ENCODE peak calls at places on chromosomes 5 and 9, in five cellular contexts. G is dorsolateral prefrontal cortex, Y is tibial artery, B is fibroblast of the aortic adventitia, X is cardiac fibroblast. S is an unnamed sample.

GRCh38 chr9:77440057-77440456 is 208.1 kb downstream of the GNA14 start:
- DNase-seq in X (no peak), Y (no peak), B (peak), G (no peak), S (no peak)

GRCh38 chr5:14358536-14358935 is 215.4 kb downstream of the TRIO start:
- DNase-seq in G (no peak), X (no peak), Y (no peak), B (no peak), S (no peak)

GRCh38 chr5:96706433-96707111 is 44.4 kb downstream of the CAST start:
- DNase-seq in B (no peak), G (no peak), X (no peak), Y (no peak), S (no peak)

GRCh38 chr5:80976985-80977384 is 16.8 kb downstream of the RASGRF2 start:
- DNase-seq in Y (no peak), G (no peak), X (peak), B (no peak), S (no peak)

GRCh38 chr9:89095755-89096154 is 82.9 kb downstream of the SHC3 start:
- DNase-seq in Y (no peak), B (no peak), G (peak), X (peak), S (no peak)

GRCh38 chr5:94967525-94967924 is 317.4 kb downstream of the MCTP1 start:
- DNase-seq in Y (no peak), X (no peak), B (no peak), G (no peak), S (no peak)

GRCh38 chr9:69186841-69187611 is 12.9 kb downstream of the TJP2 start:
- DNase-seq in Y (no peak), G (no peak), B (peak), X (peak), S (peak)

GRCh38 chr5:38249812-38250211 is 8.5 kb upstream of the EGFLAM start:
- DNase-seq in Y (no peak), X (no peak), G (no peak), B (no peak), S (no peak)

GRCh38 chr5:68315679-68316271 is 100.2 kb downstream of the PIK3R1 start:
- DNase-seq in B (no peak), X (no peak), Y (no peak), G (no peak), S (no peak)

GRCh38 chr5:149658299-149658698 is 71.8 kb upstream of the PPARGC1B start:
- DNase-seq in B (no peak), X (no peak), Y (no peak), G (no peak), S (no peak)

GRCh38 chr9:89311346-89312153 is 555 bp downstream of the CKS2 start:
- DNase-seq in X (peak), Y (no peak), G (no peak), B (peak), S (no peak)

GRCh38 chr5:72063219-72063819 is 44.0 kb upstream of the MAP1B start:
- DNase-seq in X (peak), Y (no peak), B (peak), G (no peak), S (peak)

GRCh38 chr5:40437452-40437861 is 242.3 kb upstream of the PTGER4 start:
- DNase-seq in B (peak), X (peak), G (no peak), Y (no peak), S (peak)

GRCh38 chr5:125050926-125051325 is 304.5 kb upstream of the ZNF608 start:
- DNase-seq in X (no peak), Y (no peak), G (no peak), B (no peak), S (no peak)

GRCh38 chr9:7368410-7369292 is 430.9 kb downstream of the DMAC1 start:
- DNase-seq in G (no peak), X (peak), Y (no peak), B (peak), S (peak)

GRCh38 chr9:93082841-93083411 is 13.1 kb upstream of the CARD19 start:
- DNase-seq in G (peak), B (no peak), Y (peak), X (no peak), S (no peak)

GRCh38 chr5:152542741-152543140 is 137.7 kb upstream of the NMUR2 start:
- DNase-seq in X (peak), G (no peak), B (no peak), Y (no peak), S (peak)

GRCh38 chr5:17400724-17401508 is 97.1 kb upstream of the TAF11L2 start:
- DNase-seq in X (no peak), B (no peak), Y (no peak), G (no peak), S (no peak)

GRCh38 chr5:43281840-43282658 is 31.2 kb downstream of the HMGCS1 start:
- DNase-seq in Y (no peak), G (no peak), B (peak), X (peak), S (peak)

GRCh38 chr9:38384990-38385848 is 7.3 kb upstream of the ALDH1B1 start:
- DNase-seq in B (no peak), X (no peak), Y (no peak), G (no peak), S (no peak)

GRCh38 chr5:172095368-172095960 is 89.0 kb upstream of the FBXW11 start:
- DNase-seq in Y (no peak), G (peak), B (no peak), X (no peak), S (no peak)

GRCh38 chr5:132237141-132237540 is 9.5 kb upstream of the P4HA2 start:
- DNase-seq in B (no peak), G (peak), Y (peak), X (no peak), S (no peak)

GRCh38 chr5:56525117-56525516 is 290.2 kb upstream of the MAP3K1 start:
- DNase-seq in G (no peak), X (peak), Y (no peak), B (no peak), S (peak)

GRCh38 chr9:17793713-17794622 is 215.1 kb downstream of the SH3GL2 start:
- DNase-seq in G (peak), X (peak), Y (no peak), B (peak), S (peak)

GRCh38 chr9:81470864-81471263 is 218.5 kb downstream of the TLE1 start:
- DNase-seq in Y (no peak), G (no peak), B (peak), X (no peak), S (no peak)

GRCh38 chr9:120531683-120532300 is 48.2 kb downstream of the CDK5RAP2 start:
- DNase-seq in G (no peak), B (peak), Y (no peak), X (peak), S (peak)

GRCh38 chr5:9903806-9904205 is 273.7 kb upstream of the TAS2R1 start:
- DNase-seq in X (peak), B (peak), Y (no peak), G (no peak), S (peak)

GRCh38 chr5:158410976-158411375 is 552.0 kb upstream of the CLINT1 start:
- DNase-seq in B (peak), X (no peak), Y (no peak), G (no peak), S (no peak)

GRCh38 chr9:88953401-88954029 is 37.8 kb upstream of the S1PR3 start:
- DNase-seq in X (peak), Y (no peak), G (no peak), B (peak), S (peak)

GRCh38 chr9:110807956-110808598 is 139.5 kb downstream of the MUSK start:
- DNase-seq in X (no peak), G (no peak), B (no peak), Y (no peak), S (no peak)

GRCh38 chr5:54703568-54704255 is 186.2 kb downstream of the SNX18 start:
- DNase-seq in B (no peak), Y (no peak), G (no peak), X (no peak), S (no peak)

GRCh38 chr9:20884985-20885593 is 146.4 kb downstream of the HACD4 start:
- DNase-seq in B (peak), Y (peak), G (peak), X (peak), S (peak)

GRCh38 chr5:129063483-129064136 is 30.9 kb upstream of the ISOC1 start:
- DNase-seq in B (peak), G (no peak), X (peak), Y (no peak), S (peak)

GRCh38 chr5:133662578-133662977 is 50.2 kb upstream of the FSTL4 start:
- DNase-seq in Y (no peak), B (no peak), G (no peak), X (no peak), S (no peak)
- H3K4me3 ChIP-seq in Y (no peak), B (no peak), G (no peak), X (no peak), S (no peak)

DNA sequence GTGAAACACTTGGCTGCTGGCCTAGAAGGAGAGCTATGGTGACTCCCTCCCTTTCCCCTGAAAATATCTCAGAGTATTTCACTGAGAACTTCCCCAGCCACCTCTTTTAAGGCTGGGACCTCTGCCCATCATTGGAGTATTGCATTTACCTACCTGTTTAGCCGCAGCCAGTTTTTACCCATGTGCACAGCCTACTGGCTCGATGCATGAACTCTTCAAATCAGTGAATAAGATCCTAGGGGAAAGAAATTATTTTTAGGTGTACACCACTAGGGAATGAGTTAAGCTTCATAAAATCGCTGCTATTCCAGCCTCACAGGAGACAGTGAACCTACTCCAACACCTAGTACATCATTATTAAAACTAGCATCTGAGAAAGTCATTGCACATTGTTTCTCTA is 16.8 kb upstream of the FAM174A start:
- DNase-seq in G (no peak), X (no peak), B (no peak), Y (no peak), S (no peak)
- TF ChIP-seq CTCF in G (no peak), X (no peak), B (no peak), Y (no peak), S (no peak)

DNA sequence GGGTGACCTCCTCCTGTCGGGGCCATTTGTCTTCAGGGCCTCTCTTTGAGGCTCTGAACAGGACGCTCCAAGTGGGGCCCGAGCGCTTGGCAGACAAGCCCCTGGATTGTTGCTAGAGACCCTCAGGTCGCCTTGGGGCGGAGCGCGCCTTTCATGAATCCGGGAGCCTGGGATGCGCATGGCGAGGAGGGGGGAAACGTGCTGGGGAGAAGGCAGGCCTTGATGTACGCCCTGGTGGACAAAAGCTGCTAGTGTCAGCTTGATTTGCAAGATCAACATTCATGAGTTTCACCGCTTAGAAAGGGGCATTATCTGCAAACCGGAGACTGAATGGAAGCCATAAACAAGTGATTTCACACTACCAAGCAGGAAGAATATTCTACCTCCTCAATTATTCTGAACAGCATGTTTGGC is 226.3 kb downstream of the SMARCA2 start:
- DNase-seq in Y (no peak), X (peak), B (no peak), G (peak), S (peak)
- H3K4me3 ChIP-seq in Y (peak), X (peak), B (peak), G (peak), S (peak)

GRCh38 chr9:136117291-136118060 is 1.2 kb downstream of the TMEM250 start:
- DNase-seq in X (peak), G (no peak), B (peak), Y (no peak), S (peak)

GRCh38 chr9:136119259-136120118 is 814 bp upstream of the TMEM250 start:
- DNase-seq in Y (no peak), B (peak), X (peak), G (no peak), S (peak)

GRCh38 chr9:136120119-136120393 is 1.4 kb upstream of the TMEM250 start:
- DNase-seq in B (no peak), Y (no peak), X (no peak), G (no peak), S (no peak)

GRCh38 chr9:136118061-136118366 is 661 bp downstream of the TMEM250 start:
- DNase-seq in G (no peak), X (peak), Y (no peak), B (no peak), S (no peak)

DNA sequence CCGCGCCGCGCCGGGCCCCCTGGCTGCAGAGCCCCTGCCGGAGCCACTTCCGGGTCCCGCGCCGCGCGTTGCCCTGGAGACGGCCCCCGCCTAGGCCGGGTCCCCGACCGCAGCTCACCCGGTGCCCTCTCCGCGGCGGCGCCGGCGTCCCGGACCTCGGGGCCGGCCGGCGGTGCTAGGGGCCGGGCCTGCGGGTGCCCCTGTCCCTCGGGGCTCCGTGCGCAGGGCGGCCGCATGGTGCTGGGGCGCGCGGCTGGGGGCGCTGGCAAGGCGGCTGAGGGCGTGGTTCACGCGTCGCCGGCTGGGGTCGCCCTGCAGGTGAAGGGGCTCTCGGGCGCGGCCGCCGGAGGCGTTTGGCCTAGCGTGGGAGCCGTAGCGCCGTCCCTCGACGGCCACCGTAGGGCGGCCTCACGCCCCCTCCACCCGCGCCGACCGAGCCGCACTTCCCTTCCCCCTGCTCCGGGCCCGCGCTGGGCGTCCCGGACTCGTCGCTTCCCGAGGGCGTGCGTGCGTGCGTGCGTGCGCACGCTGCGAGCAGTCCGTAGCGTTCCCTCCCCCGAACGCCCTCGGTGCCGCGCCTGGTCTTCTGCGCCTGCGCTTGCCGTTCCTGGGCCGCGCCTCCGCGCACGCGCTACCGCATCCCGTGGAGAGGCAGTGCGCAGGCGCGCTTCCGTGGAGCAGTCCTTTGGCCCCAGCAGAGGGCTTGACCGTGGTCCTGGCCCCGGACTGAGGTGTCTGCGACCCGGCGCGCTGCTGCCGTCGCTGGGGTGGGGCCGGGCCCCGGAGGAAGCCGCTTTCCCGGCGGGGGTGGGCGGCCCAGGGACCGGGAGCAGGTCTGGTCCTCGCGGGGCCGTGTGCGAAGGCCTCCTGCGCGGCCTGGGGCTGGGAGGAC is at the start of gene TMEM250:
- DNase-seq in X (peak), Y (peak), G (peak), B (peak), S (peak)
- TF ChIP-seq CTCF in X (no peak), Y (peak), G (no peak), B (peak), S (no peak)

GRCh38 chr5:174145091-174145490 is 99.6 kb downstream of the NSG2 start:
- DNase-seq in B (no peak), G (no peak), Y (no peak), X (no peak), S (no peak)
- H3K4me3 ChIP-seq in B (no peak), G (no peak), Y (no peak), X (no peak), S (no peak)

DNA sequence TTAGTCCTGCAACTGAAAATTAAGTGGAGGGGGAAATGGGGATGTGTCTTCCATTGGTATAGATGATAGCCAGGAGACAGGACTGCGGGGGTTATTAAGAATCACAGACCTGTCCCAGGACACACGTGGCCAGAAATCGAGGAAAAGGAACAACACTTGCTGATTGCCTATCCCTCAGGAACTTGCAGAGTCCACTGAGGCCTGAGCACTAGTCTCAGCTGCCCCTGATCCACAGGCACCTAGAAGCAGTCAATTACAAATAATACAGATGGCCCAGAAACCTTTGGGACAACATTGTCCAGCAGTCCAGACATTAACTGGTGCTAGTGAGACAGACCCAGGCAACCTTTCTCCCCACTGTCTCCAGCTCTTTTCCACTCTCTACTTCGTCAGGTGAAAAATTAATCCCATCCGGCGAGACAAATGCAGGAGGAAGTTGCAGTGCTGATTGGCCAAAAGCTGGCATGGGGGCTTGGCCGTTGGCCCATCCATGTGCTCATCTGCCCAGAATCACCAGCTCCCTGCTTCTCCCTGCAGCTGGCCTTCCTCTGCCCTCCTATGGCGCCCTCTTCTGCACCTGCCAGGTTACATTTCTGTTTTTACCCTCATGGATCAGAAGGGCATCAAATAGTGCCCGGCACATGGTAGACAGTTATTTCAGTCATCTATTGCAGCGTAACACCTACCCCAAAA is 3.5 kb upstream of the B4GALT1 start:
- DNase-seq in X (peak), B (no peak), Y (no peak), G (no peak), S (no peak)
- TF ChIP-seq CTCF in X (peak), B (no peak), Y (no peak), G (peak), S (peak)

DNA sequence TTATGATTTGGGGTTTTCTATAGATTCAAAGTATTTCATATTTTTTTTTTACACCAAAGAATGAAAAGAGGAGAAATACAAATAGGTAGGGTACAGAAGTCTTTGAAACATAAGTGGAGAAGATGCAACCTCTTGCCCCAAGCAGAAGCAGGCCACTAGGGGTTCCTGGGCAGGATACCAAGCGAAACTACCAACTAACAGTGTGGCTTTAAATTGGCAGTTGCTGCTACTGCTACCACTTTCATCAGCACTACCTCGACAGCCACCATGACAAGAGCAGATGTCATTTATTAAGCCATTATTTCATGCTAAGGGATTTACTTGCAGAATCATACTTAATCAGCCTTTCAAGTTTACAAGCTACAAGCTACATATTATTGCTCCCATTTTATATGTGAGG is 288.1 kb downstream of the NR3C1 start:
- DNase-seq in B (no peak), G (no peak), Y (no peak), X (no peak), S (no peak)
- H3K4me3 ChIP-seq in B (no peak), G (no peak), Y (no peak), X (no peak), S (no peak)

S was measured in fibroblast of pulmonary artery.